ENCODE peak calls at places on chromosomes 13 and 19, in five cellular contexts. A, L, E, Z and N are unnamed samples.

GRCh38 chr13:38821753-38822551 is 135.1 kb downstream of the FREM2 start:
- DNase-seq in L (no peak), E (no peak), Z (no peak), A (no peak), N (no peak)

GRCh38 chr13:50080856-50081105 is 65.5 kb downstream of the KCNRG start:
- DNase-seq in E (no peak), A (no peak), L (no peak), Z (no peak), N (no peak)

GRCh38 chr19:5578094-5578846 is 10.5 kb upstream of the TINCR start:
- DNase-seq in E (peak), A (no peak), Z (no peak), L (peak), N (peak)

GRCh38 chr13:32528358-32528757 is 10.2 kb downstream of the N4BP2L2 start:
- DNase-seq in E (no peak), L (no peak), A (no peak), Z (no peak), N (no peak)

GRCh38 chr13:94079876-94080275 is 399.6 kb downstream of the DCT start:
- DNase-seq in L (no peak), A (no peak), Z (no peak), E (no peak), N (no peak)

GRCh38 chr13:27038323-27038722 is 133.3 kb downstream of the USP12 start:
- DNase-seq in Z (no peak), E (no peak), L (peak), A (no peak), N (no peak)

GRCh38 chr13:40338217-40338616 is 328.2 kb downstream of the FOXO1 start:
- DNase-seq in Z (no peak), E (no peak), L (no peak), A (no peak), N (no peak)

GRCh38 chr13:51637852-51638496 is 53.7 kb downstream of the WDFY2 start:
- DNase-seq in Z (no peak), L (no peak), E (no peak), A (no peak), N (no peak)

GRCh38 chr13:100573121-100573520 is 15.5 kb downstream of the GGACT start:
- DNase-seq in L (peak), E (peak), A (peak), Z (peak), N (peak)

GRCh38 chr19:2055871-2056809 is 5.1 kb upstream of the MKNK2 start:
- DNase-seq in L (no peak), Z (no peak), E (peak), A (no peak), N (no peak)

GRCh38 chr19:46217476-46217875 is 12.1 kb upstream of the IGFL1 start:
- DNase-seq in E (no peak), Z (no peak), A (no peak), L (no peak), N (no peak)

GRCh38 chr19:18117692-18118378 is 20.3 kb downstream of the MAST3 start:
- DNase-seq in Z (no peak), L (peak), E (peak), A (no peak), N (peak)

GRCh38 chr19:10086032-10086903 is at the start of gene SHFL:
- DNase-seq in A (no peak), Z (no peak), L (peak), E (peak), N (peak)

GRCh38 chr19:48922548-48923490 is 10.7 kb upstream of the DHDH start:
- DNase-seq in E (no peak), A (no peak), Z (no peak), L (no peak), N (no peak)

GRCh38 chr13:38814331-38814730 is 127.5 kb downstream of the FREM2 start:
- DNase-seq in L (no peak), A (no peak), E (no peak), Z (no peak), N (no peak)

GRCh38 chr13:69903081-69903480 is 204.5 kb upstream of the ATXN8OS start:
- DNase-seq in Z (no peak), L (no peak), E (no peak), A (no peak), N (no peak)

GRCh38 chr13:110771194-110771593 is 57.7 kb downstream of the ING1 start:
- DNase-seq in E (no peak), Z (no peak), L (no peak), A (no peak), N (no peak)

GRCh38 chr13:92938481-92939020 is 288.1 kb upstream of the GPC6 start:
- DNase-seq in E (no peak), Z (no peak), L (no peak), A (no peak), N (no peak)

GRCh38 chr13:83229574-83230300 is 652.5 kb downstream of the SLITRK1 start:
- DNase-seq in Z (no peak), E (no peak), A (no peak), L (no peak), N (no peak)

GRCh38 chr13:44309771-44310767 is 63.6 kb upstream of the SERP2 start:
- DNase-seq in A (no peak), Z (no peak), L (no peak), E (no peak), N (no peak)

GRCh38 chr13:44312898-44313551 is 60.6 kb upstream of the SERP2 start:
- DNase-seq in E (no peak), L (peak), Z (no peak), A (no peak), N (peak)

GRCh38 chr13:44312131-44312530 is 61.5 kb upstream of the SERP2 start:
- DNase-seq in Z (no peak), E (no peak), L (no peak), A (no peak), N (no peak)

GRCh38 chr13:44311011-44311481 is 62.6 kb upstream of the SERP2 start:
- DNase-seq in A (no peak), L (no peak), E (no peak), Z (no peak), N (no peak)

GRCh38 chr13:44313674-44314073 is 60.0 kb upstream of the SERP2 start:
- DNase-seq in L (peak), A (no peak), E (no peak), Z (no peak), N (no peak)
- TF ChIP-seq HDAC2 in L (no peak), A (no peak), E (no peak), Z (no peak), N (no peak)

DNA sequence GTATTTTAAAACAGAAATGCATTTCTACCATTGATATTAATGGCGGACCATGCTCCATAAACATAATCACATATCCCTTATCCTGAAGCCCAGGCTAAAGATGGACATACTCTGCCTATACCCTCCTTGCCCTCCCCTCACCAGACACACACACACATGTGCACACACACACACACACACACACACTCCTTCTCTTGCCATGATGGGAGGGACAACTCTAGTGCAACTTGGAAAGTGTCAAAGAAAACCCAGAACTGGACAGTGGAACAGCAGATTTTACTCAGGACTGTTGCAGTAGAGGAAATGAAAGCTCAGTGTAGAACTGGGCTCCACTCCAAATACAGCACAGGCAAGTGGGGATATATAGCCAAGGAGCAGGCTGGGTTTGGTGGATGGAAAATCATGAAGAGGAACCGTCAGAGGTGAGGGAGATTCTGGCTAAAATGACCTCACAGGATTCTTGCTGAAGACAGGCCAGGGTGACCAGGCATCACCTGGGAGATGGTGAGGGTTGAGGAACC is 40.8 kb downstream of the TNFRSF19 start:
- DNase-seq in L (no peak), E (no peak), A (no peak), Z (no peak), N (no peak)
- TF ChIP-seq HDAC2 in L (no peak), E (no peak), A (no peak), Z (no peak), N (no peak)

GRCh38 chr13:42876270-42876714 is 94.9 kb downstream of the FAM216B start:
- DNase-seq in L (no peak), E (no peak), Z (peak), A (peak), N (no peak)

GRCh38 chr13:42876810-42877550 is 95.6 kb downstream of the FAM216B start:
- DNase-seq in L (no peak), E (no peak), Z (no peak), A (no peak), N (no peak)

GRCh38 chr13:42875448-42876269 is 94.3 kb downstream of the FAM216B start:
- DNase-seq in E (no peak), A (no peak), Z (peak), L (no peak), N (no peak)

GRCh38 chr13:42878721-42879120 is 97.3 kb downstream of the FAM216B start:
- DNase-seq in A (no peak), Z (no peak), L (no peak), E (no peak), N (no peak)

GRCh38 chr13:42873081-42873480 is 91.7 kb downstream of the FAM216B start:
- DNase-seq in A (no peak), L (no peak), E (no peak), Z (no peak), N (no peak)
- TF ChIP-seq HDAC2 in A (no peak), L (no peak), E (no peak), Z (no peak), N (no peak)

GRCh38 chr19:44076325-44076724 is 4.4 kb downstream of the ZNF284 start:
- DNase-seq in L (no peak), E (no peak), A (no peak), Z (no peak), N (no peak)

GRCh38 chr19:44071824-44072542 is at the start of gene ZNF284:
- DNase-seq in Z (peak), L (peak), A (peak), E (peak), N (peak)

GRCh38 chr19:44069415-44069814 is 2.5 kb upstream of the ZNF284 start:
- DNase-seq in A (no peak), Z (no peak), L (no peak), E (no peak), N (no peak)

DNA sequence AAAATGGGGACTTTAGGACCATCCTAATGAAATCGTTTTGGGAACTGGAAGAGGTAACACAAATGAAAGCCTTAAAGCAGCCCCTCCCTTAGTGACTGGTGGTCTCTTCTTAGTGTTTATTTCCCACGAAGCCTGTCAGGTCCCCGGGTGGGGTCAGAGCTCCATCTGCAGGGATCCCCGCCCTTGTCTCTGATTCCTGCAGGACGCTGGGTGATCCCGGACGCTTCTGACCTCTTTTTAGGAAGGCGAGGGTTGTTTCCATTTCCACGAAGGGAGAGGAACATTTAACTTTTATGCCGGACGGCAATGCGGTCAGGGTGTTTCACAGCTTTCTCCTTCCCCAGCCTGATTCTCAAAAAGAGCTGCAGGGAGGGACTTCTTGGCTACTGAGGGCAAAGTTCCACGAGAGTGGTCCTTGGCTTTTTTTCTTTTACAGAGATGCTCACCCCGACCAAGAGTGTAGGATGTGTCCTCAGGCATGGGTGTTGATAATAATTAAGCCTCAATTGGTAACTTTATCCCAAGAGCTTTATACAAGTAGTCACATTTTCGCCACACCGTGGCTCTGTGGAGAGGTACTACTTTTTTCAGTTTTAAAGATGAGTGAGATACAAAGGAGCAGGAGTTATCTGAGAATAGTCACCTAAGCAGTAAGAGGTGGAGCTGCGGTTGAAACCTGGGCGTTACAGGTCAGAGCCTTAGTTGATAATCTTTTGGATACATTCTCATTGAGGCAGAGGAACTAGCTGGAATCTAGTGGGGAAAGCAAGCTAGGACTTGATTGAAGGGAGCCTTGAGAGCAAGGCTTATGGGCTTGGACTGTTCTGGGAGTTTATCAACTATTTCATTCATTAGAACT is 813 bp downstream of the ZNF284 start:
- DNase-seq in E (no peak), Z (no peak), A (no peak), L (peak), N (no peak)
- TF ChIP-seq HDAC2 in E (no peak), Z (no peak), A (no peak), L (no peak), N (no peak)

GRCh38 chr13:45280751-45281634 is 60.0 kb downstream of the TPT1 start:
- DNase-seq in Z (peak), A (no peak), E (peak), L (peak), N (peak)

GRCh38 chr13:45282994-45283393 is 58.0 kb downstream of the TPT1 start:
- DNase-seq in A (no peak), L (no peak), E (no peak), Z (no peak), N (no peak)

GRCh38 chr13:45276887-45277286 is 64.1 kb downstream of the TPT1 start:
- DNase-seq in Z (no peak), E (no peak), L (no peak), A (no peak), N (no peak)

GRCh38 chr13:45278096-45278645 is 62.8 kb downstream of the TPT1 start:
- DNase-seq in Z (no peak), E (no peak), L (no peak), A (no peak), N (no peak)
- TF ChIP-seq HDAC2 in Z (no peak), E (no peak), L (no peak), A (no peak), N (no peak)